ENCODE peak calls at places on chromosome 11, in ten cellular contexts. T is effector memory CD4-positive, alpha-beta T cell; X is IMR-90; F is breast epithelium; L is HCT116; Q is GM23248; G is right lobe of liver; U is Peyer's patch; O is CD8-positive, alpha-beta memory T cell; H is upper lobe of right lung. J is an unnamed sample. For H3K4me1, the result is how much of the 10 kb centered on the place peaks cover.

GRCh38 chr11:64246874-64247728 is at the start of gene PPP1R14B:
- DNase-seq in T (peak), X (peak), F (peak), L (no peak), Q (peak), G (peak), U (peak), O (peak), H (peak), J (peak)

GRCh38 chr11:12671378-12671777 is 2.8 kb upstream of the TEAD1 start:
- DNase-seq in T (no peak), X (no peak), F (no peak), L (no peak), Q (no peak), G (no peak), U (no peak), O (no peak), H (no peak), J (no peak)

GRCh38 chr11:2096919-2097301 is 42.3 kb downstream of the IGF2 start:
- DNase-seq in T (no peak), X (no peak), F (no peak), L (no peak), Q (peak), G (no peak), U (peak), O (no peak), H (peak), J (peak)

GRCh38 chr11:74397531-74398243 is 546 bp downstream of the PGM2L1 start:
- DNase-seq in T (peak), X (peak), F (no peak), L (peak), Q (peak), G (peak), U (no peak), O (peak), H (peak), J (peak)

GRCh38 chr11:125348704-125349635 is 147.1 kb downstream of the FEZ1 start:
- DNase-seq in T (peak), X (peak), F (no peak), L (no peak), Q (peak), G (peak), U (peak), O (peak), H (peak), J (peak)

GRCh38 chr11:74663315-74663714 is 67.9 kb downstream of the CHRDL2 start:
- DNase-seq in T (no peak), X (no peak), F (no peak), L (no peak), Q (no peak), G (no peak), U (no peak), O (no peak), H (no peak), J (no peak)

GRCh38 chr11:71336176-71336995 is 84.0 kb upstream of the SHANK2 start:
- DNase-seq in T (no peak), X (no peak), F (peak), L (no peak), Q (no peak), G (no peak), U (no peak), O (no peak), H (peak), J (no peak)

GRCh38 chr11:113896156-113896879 is 8.3 kb upstream of the HTR3B start:
- DNase-seq in T (no peak), X (peak), F (no peak), L (peak), Q (peak), G (no peak), U (no peak), O (peak), H (no peak), J (peak)

GRCh38 chr11:69157156-69157821 is 1.6 kb downstream of the SMIM38 start:
- DNase-seq in T (no peak), X (peak), F (no peak), L (no peak), Q (peak), G (no peak), U (no peak), O (no peak), H (peak), J (peak)

GRCh38 chr11:63023851-63024648 is 8.4 kb upstream of the SLC22A8 start:
- DNase-seq in T (peak), X (peak), F (peak), L (peak), Q (peak), G (peak), U (peak), O (peak), H (peak), J (peak)

GRCh38 chr11:104918113-104918824 is 20.0 kb upstream of the CASP12 start:
- DNase-seq in T (no peak), X (peak), F (no peak), L (no peak), Q (peak), G (no peak), U (no peak), O (no peak), H (no peak), J (no peak)

GRCh38 chr11:2909145-2909914 is 19.9 kb downstream of the PHLDA2 start:
- DNase-seq in T (no peak), X (no peak), F (no peak), L (no peak), Q (peak), G (no peak), U (no peak), O (no peak), H (no peak), J (peak)

GRCh38 chr11:123111465-123111864 is 49.5 kb upstream of the HSPA8 start:
- DNase-seq in T (no peak), X (peak), F (no peak), L (peak), Q (peak), G (no peak), U (no peak), O (no peak), H (no peak), J (no peak)

GRCh38 chr11:122523841-122524531 is 131.5 kb upstream of the UBASH3B start:
- DNase-seq in T (no peak), X (no peak), F (no peak), L (no peak), Q (peak), G (no peak), U (no peak), O (no peak), H (no peak), J (peak)

GRCh38 chr11:134063991-134064747 is 4.7 kb upstream of the JAM3 start:
- DNase-seq in T (no peak), X (no peak), F (no peak), L (no peak), Q (no peak), G (no peak), U (no peak), O (no peak), H (no peak), J (no peak)

GRCh38 chr11:120236169-120237107 is 3.5 kb upstream of the POU2F3 start:
- DNase-seq in T (no peak), X (peak), F (no peak), L (peak), Q (peak), G (no peak), U (no peak), O (no peak), H (no peak), J (no peak)

GRCh38 chr11:12876340-12876739 is 132.8 kb upstream of the RASSF10 start:
- DNase-seq in T (no peak), X (no peak), F (no peak), L (no peak), Q (peak), G (no peak), U (no peak), O (no peak), H (no peak), J (no peak)

GRCh38 chr11:33735426-33736147 is 636 bp downstream of the CD59 start:
- DNase-seq in T (peak), X (no peak), F (no peak), L (no peak), Q (peak), G (peak), U (peak), O (peak), H (peak), J (peak)
- H3K4me1 ChIP-seq in T (under half), X (under half), F (under half), L (under half), Q (half or more), G (under half), U (under half), O (under half), H (under half), J (under half)

GRCh38 chr11:81070948-81071347 is 1630.1 kb upstream of the TENM4 start:
- DNase-seq in T (no peak), X (no peak), F (no peak), L (no peak), Q (no peak), G (no peak), U (no peak), O (no peak), H (no peak), J (no peak)

GRCh38 chr11:81071641-81072040 is 1630.8 kb upstream of the TENM4 start:
- DNase-seq in T (no peak), X (no peak), F (no peak), L (no peak), Q (no peak), G (no peak), U (no peak), O (no peak), H (no peak), J (no peak)
- H3K4me3 ChIP-seq in T (no peak), X (no peak), F (no peak), L (no peak), Q (no peak), G (no peak), U (no peak), O (no peak), H (no peak), J (no peak)

GRCh38 chr11:59175104-59175503 is 3.2 kb downstream of the DTX4 start:
- DNase-seq in T (no peak), X (no peak), F (no peak), L (no peak), Q (no peak), G (no peak), U (no peak), O (no peak), H (peak), J (no peak)
- H3K27ac ChIP-seq in T (no peak), X (no peak), F (peak), L (no peak), Q (no peak), G (peak), U (peak), O (no peak), H (peak), J (no peak)

GRCh38 chr11:117996058-117996457 is 9.9 kb downstream of the IL10RA start:
- DNase-seq in T (no peak), X (no peak), F (no peak), L (no peak), Q (no peak), G (no peak), U (no peak), O (no peak), H (no peak), J (no peak)
- H3K4me1 ChIP-seq in T (half or more), X (under half), F (under half), L (under half), Q (under half), G (under half), U (under half), O (half or more), H (under half), J (under half)